ENCODE peak calls at places on chromosome X, in nine cellular contexts. N is CD4-positive, alpha-beta memory T cell; V is A549; H is neural progenitor cell; J is left ventricle myocardium inferior; E is fibroblast of lung; L is RWPE2; C is HepG2; K is aorta. D is an unnamed sample.

GRCh38 chrX:129544780-129545179 is 4.7 kb downstream of the OCRL start:
- DNase-seq in N (no peak), V (no peak), H (no peak), J (no peak), E (no peak), L (no peak), C (no peak), K (no peak), D (no peak)

GRCh38 chrX:41963348-41963747 is 40.0 kb upstream of the CASK start:
- DNase-seq in N (no peak), V (no peak), H (no peak), J (no peak), E (no peak), L (no peak), C (no peak), K (no peak), D (no peak)

GRCh38 chrX:55109304-55109703 is 20.5 kb downstream of the PAGE2 start:
- DNase-seq in N (no peak), V (no peak), H (peak; percentile 13), J (no peak), E (no peak), L (no peak), C (no peak), K (no peak), D (no peak)

GRCh38 chrX:17078031-17078730 is 131.7 kb downstream of the REPS2 start:
- DNase-seq in N (no peak), V (no peak), H (no peak), J (no peak), E (peak; percentile 76), L (no peak), C (no peak), K (no peak), D (no peak)

GRCh38 chrX:134374294-134374693 is 85.7 kb upstream of the HPRT1 start:
- DNase-seq in N (peak; percentile 11), V (no peak), H (no peak), J (no peak), E (peak; percentile 12), L (no peak), C (no peak), K (no peak), D (no peak)

GRCh38 chrX:94831364-94831763 is 1157.4 kb downstream of the FAM133A start:
- DNase-seq in N (no peak), V (no peak), H (peak; percentile 8), J (no peak), E (peak; percentile 4), L (no peak), C (no peak), K (no peak), D (peak; percentile 20)

GRCh38 chrX:118968031-118968430 is 6.4 kb upstream of the LONRF3 start:
- DNase-seq in N (no peak), V (no peak), H (no peak), J (no peak), E (no peak), L (no peak), C (no peak), K (no peak), D (no peak)

GRCh38 chrX:22300130-22300529 is 27.4 kb downstream of the CBLL2 start:
- DNase-seq in N (no peak), V (no peak), H (no peak), J (no peak), E (peak; percentile 72), L (no peak), C (no peak), K (no peak), D (peak; percentile 40)

GRCh38 chrX:155997436-155997835 is at the start of gene IL9R:
- DNase-seq in N (peak; percentile 28), V (no peak), H (no peak), J (no peak), E (no peak), L (no peak), C (no peak), K (no peak), D (no peak)

DNA sequence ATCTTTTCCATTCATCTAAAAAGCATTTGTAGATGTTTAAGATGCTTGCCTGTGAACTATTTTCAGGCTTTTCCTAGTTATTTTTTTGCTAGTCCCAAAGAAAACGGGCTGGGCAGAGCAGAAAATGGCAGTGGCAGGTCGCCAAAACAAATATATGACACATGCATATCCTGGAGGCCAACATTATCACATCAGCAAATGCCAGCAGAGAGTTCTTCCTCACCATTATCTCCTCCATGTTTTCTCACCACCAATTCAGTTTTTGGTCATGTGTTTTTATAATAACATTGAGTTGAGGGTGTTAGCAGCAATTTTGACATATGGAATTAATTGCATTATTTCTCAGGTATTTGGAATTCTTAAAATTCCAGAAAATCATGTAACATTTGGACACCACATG is 97.9 kb upstream of the EOLA2 start:
- DNase-seq in N (no peak), V (peak; percentile 41), H (no peak), J (no peak), E (peak; percentile 65), L (peak; percentile 38), C (peak; percentile 53), K (no peak), D (no peak)
- H3K4me1 ChIP-seq in N (no peaks in the 10 kb centered on the region), V (peaks cover 53% of the 10 kb centered on the region), H (peaks cover 3% of the 10 kb centered on the region), J (no peaks in the 10 kb centered on the region), E (peaks cover 6% of the 10 kb centered on the region), L (peaks cover 30% of the 10 kb centered on the region), C (peaks cover 35% of the 10 kb centered on the region), K (peaks cover 3% of the 10 kb centered on the region), D (no peaks in the 10 kb centered on the region)

GRCh38 chrX:116961872-116962582 is 499.3 kb upstream of the CT83 start:
- DNase-seq in N (no peak), V (no peak), H (no peak), J (no peak), E (no peak), L (no peak), C (peak; percentile 0), K (peak; percentile 58), D (no peak)
- H3K27ac ChIP-seq in N (no peak overlapping the region), V (no peak overlapping the region), H (no peak overlapping the region), J (no peak overlapping the region), E (no peak overlapping the region), L (no peak overlapping the region), C (no peak overlapping the region), K (no peak overlapping the region), D (no peak overlapping the region)

GRCh38 chrX:19686876-19687275 is 171.6 kb upstream of the MAP3K15 start:
- DNase-seq in N (no peak), V (no peak), H (no peak), J (no peak), E (no peak), L (no peak), C (no peak), K (no peak), D (no peak)

GRCh38 chrX:19684265-19684664 is 169.0 kb upstream of the MAP3K15 start:
- DNase-seq in N (no peak), V (no peak), H (no peak), J (no peak), E (no peak), L (no peak), C (no peak), K (no peak), D (no peak)

GRCh38 chrX:19689170-19689814 is 174.0 kb upstream of the MAP3K15 start:
- DNase-seq in N (no peak), V (no peak), H (no peak), J (no peak), E (no peak), L (no peak), C (no peak), K (no peak), D (no peak)

GRCh38 chrX:19687395-19687794 is 172.1 kb upstream of the MAP3K15 start:
- DNase-seq in N (no peak), V (no peak), H (no peak), J (no peak), E (no peak), L (no peak), C (no peak), K (no peak), D (no peak)

GRCh38 chrX:19688426-19688825 is 173.1 kb upstream of the MAP3K15 start:
- DNase-seq in N (no peak), V (no peak), H (no peak), J (no peak), E (no peak), L (no peak), C (no peak), K (no peak), D (no peak)
- H3K4me1 ChIP-seq in N (peaks cover 42% of the 10 kb centered on the region), V (peaks cover 12% of the 10 kb centered on the region), H (no peaks in the 10 kb centered on the region), J (no peaks in the 10 kb centered on the region), E (no peaks in the 10 kb centered on the region), L (peaks cover 5% of the 10 kb centered on the region), C (no peaks in the 10 kb centered on the region), K (no peaks in the 10 kb centered on the region), D (no peaks in the 10 kb centered on the region)

DNA sequence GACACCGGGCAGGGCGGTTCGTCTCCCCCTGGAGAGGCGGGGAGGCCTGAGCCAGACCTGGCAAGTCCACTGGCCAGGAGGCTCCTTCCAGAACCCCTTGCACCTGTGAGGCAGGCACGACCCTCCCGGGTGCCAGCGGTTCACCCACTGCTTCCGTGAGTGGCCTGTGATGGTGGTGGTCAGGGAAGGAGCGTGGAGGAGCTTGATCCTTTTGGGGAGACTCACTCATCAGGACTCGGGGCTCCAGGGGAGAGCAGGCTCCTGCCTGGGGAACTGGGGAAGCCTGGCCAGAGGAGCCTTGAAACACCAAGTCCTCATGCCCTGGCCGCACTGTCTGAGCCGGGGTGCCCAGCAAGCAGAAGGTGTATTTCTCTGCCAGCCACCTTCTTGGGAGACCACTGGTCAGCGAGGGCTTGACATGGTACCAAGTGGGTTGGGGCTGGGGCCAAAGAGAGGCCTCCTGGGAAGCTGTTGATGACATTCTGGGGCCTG is 860 bp downstream of the FAM50A start:
- DNase-seq in N (no peak), V (no peak), H (no peak), J (no peak), E (no peak), L (no peak), C (no peak), K (no peak), D (no peak)
- H3K27ac ChIP-seq in N (peak overlapping the region; percentile 67), V (peak overlapping the region; percentile 92), H (no peak overlapping the region), J (peak overlapping the region; percentile 86), E (peak overlapping the region; percentile 67), L (peak overlapping the region; percentile 55), C (no peak overlapping the region), K (no peak overlapping the region), D (no peak overlapping the region)